ENCODE peak calls at places on chromosome 21, in six cellular contexts. V is NCI-H1092, Q is kidney tubule cell, B is ELR, X is skeletal muscle cell, I is AG09309. W is an unnamed sample.

GRCh38 chr21:29295066-29295650 is 3.6 kb upstream of the BACH1 start:
- DNase-seq in V (no peak), Q (no peak), B (no peak), X (no peak), I (no peak), W (no peak)

GRCh38 chr21:39117571-39117970 is 65.7 kb downstream of the PSMG1 start:
- DNase-seq in V (no peak), Q (no peak), B (no peak), X (no peak), I (no peak), W (no peak)

GRCh38 chr21:46423546-46424061 is 35.1 kb upstream of the DIP2A start:
- DNase-seq in V (no peak), Q (no peak), B (no peak), X (no peak), I (no peak), W (no peak)

GRCh38 chr21:46063734-46064680 is 33.9 kb upstream of the COL6A2 start:
- DNase-seq in V (no peak), Q (no peak), B (no peak), X (no peak), I (no peak), W (no peak)

GRCh38 chr21:31710586-31710985 is 21.3 kb downstream of the SCAF4 start:
- DNase-seq in V (no peak), Q (no peak), B (peak; percentile 45), X (no peak), I (peak; percentile 23), W (no peak)

GRCh38 chr21:16407403-16408279 is 677.9 kb downstream of the USP25 start:
- DNase-seq in V (no peak), Q (no peak), B (no peak), X (no peak), I (no peak), W (no peak)

GRCh38 chr21:41933259-41934079 is 20.3 kb downstream of the C2CD2 start:
- DNase-seq in V (no peak), Q (peak; percentile 11), B (peak; percentile 52), X (no peak), I (no peak), W (no peak)

GRCh38 chr21:29334717-29335428 is 36.2 kb downstream of the BACH1 start:
- DNase-seq in V (no peak), Q (no peak), B (peak; percentile 87), X (peak; percentile 73), I (no peak), W (no peak)

GRCh38 chr21:46057710-46058241 is 40.1 kb upstream of the COL6A2 start:
- DNase-seq in V (no peak), Q (no peak), B (no peak), X (no peak), I (no peak), W (no peak)

GRCh38 chr21:45972716-45973474 is 8.7 kb upstream of the COL6A1 start:
- DNase-seq in V (no peak), Q (no peak), B (peak; percentile 71), X (peak; percentile 84), I (no peak), W (peak; percentile 45)

GRCh38 chr21:45148316-45149000 is 74.1 kb downstream of the ADARB1 start:
- DNase-seq in V (no peak), Q (no peak), B (no peak), X (no peak), I (no peak), W (no peak)

GRCh38 chr21:24759348-24760118 is 847.7 kb downstream of the MRPL39 start:
- DNase-seq in V (no peak), Q (no peak), B (peak; percentile 21), X (no peak), I (no peak), W (peak; percentile 4)

GRCh38 chr21:42397291-42398129 is 1.7 kb upstream of the TMPRSS3 start:
- DNase-seq in V (no peak), Q (no peak), B (no peak), X (no peak), I (no peak), W (no peak)

GRCh38 chr21:32136546-32136945 is 142.3 kb downstream of the MIS18A start:
- DNase-seq in V (no peak), Q (no peak), B (no peak), X (no peak), I (no peak), W (no peak)

GRCh38 chr21:33117268-33117888 is 47.4 kb downstream of the OLIG1 start:
- DNase-seq in V (no peak), Q (no peak), B (no peak), X (no peak), I (no peak), W (no peak)

GRCh38 chr21:35138665-35139381 is 89.7 kb upstream of the RUNX1 start:
- DNase-seq in V (no peak), Q (peak; percentile 94), B (peak; percentile 96), X (peak; percentile 72), I (no peak), W (peak; percentile 4)

GRCh38 chr21:45530423-45531113 is 11.7 kb downstream of the SLC19A1 start:
- DNase-seq in V (no peak), Q (no peak), B (no peak), X (no peak), I (no peak), W (no peak)